ENCODE peak calls at places on chromosomes 11 and 22, in six cellular contexts. One of them, this sample, is unnamed.

GRCh38 chr11:68506908-68507307 is 46.4 kb downstream of the PPP6R3 start:
- DNase-seq in sigmoid colon: no peak
- DNase-seq in stomach: no peak
- DNase-seq in A549: no peak
- DNase-seq in tibial nerve: no peak
- DNase-seq in spleen: no peak
- DNase-seq in this sample: no peak

GRCh38 chr11:67656278-67656922 is 5.9 kb upstream of the ACY3 start:
- DNase-seq in A549: no peak
- DNase-seq in spleen: no peak
- DNase-seq in sigmoid colon: no peak
- DNase-seq in tibial nerve: no peak
- DNase-seq in stomach: no peak
- DNase-seq in this sample: no peak

GRCh38 chr22:40533712-40534378 is 102.7 kb downstream of the MRTFA start:
- DNase-seq in tibial nerve: no peak
- DNase-seq in A549: peak
- DNase-seq in stomach: no peak
- DNase-seq in spleen: no peak
- DNase-seq in sigmoid colon: no peak
- DNase-seq in this sample: peak

GRCh38 chr11:76783294-76783900 is at the start of gene TSKU:
- DNase-seq in stomach: no peak
- DNase-seq in spleen: no peak
- DNase-seq in tibial nerve: no peak
- DNase-seq in A549: no peak
- DNase-seq in sigmoid colon: no peak
- DNase-seq in this sample: peak

GRCh38 chr11:22192642-22193347 is at the start of gene ANO5:
- DNase-seq in tibial nerve: peak
- DNase-seq in spleen: peak
- DNase-seq in A549: peak
- DNase-seq in stomach: peak
- DNase-seq in sigmoid colon: peak
- DNase-seq in this sample: peak

GRCh38 chr11:57885298-57886035 is 123.9 kb downstream of the CTNND1 start:
- DNase-seq in A549: no peak
- DNase-seq in stomach: no peak
- DNase-seq in sigmoid colon: no peak
- DNase-seq in tibial nerve: no peak
- DNase-seq in spleen: no peak
- DNase-seq in this sample: peak

GRCh38 chr22:37999640-38000272 is 15.4 kb upstream of the SOX10 start:
- DNase-seq in spleen: no peak
- DNase-seq in tibial nerve: no peak
- DNase-seq in stomach: no peak
- DNase-seq in sigmoid colon: no peak
- DNase-seq in A549: peak
- DNase-seq in this sample: no peak

GRCh38 chr11:3165152-3165705 is at the start of gene OSBPL5:
- DNase-seq in tibial nerve: peak
- DNase-seq in sigmoid colon: peak
- DNase-seq in stomach: peak
- DNase-seq in spleen: peak
- DNase-seq in A549: peak
- DNase-seq in this sample: peak

GRCh38 chr11:86218125-86219081 is 26.1 kb upstream of the EED start:
- DNase-seq in spleen: peak
- DNase-seq in stomach: peak
- DNase-seq in sigmoid colon: peak
- DNase-seq in A549: peak
- DNase-seq in tibial nerve: peak
- DNase-seq in this sample: peak

GRCh38 chr11:40202569-40202968 is 1256.9 kb downstream of the LRRC4C start:
- DNase-seq in A549: no peak
- DNase-seq in sigmoid colon: no peak
- DNase-seq in spleen: no peak
- DNase-seq in stomach: no peak
- DNase-seq in tibial nerve: no peak
- DNase-seq in this sample: no peak

GRCh38 chr11:32698579-32698978 is 95.9 kb downstream of the CCDC73 start:
- DNase-seq in A549: no peak
- DNase-seq in spleen: no peak
- DNase-seq in stomach: no peak
- DNase-seq in sigmoid colon: no peak
- DNase-seq in tibial nerve: no peak
- DNase-seq in this sample: no peak

GRCh38 chr11:112042161-112042960 is 17.2 kb downstream of the DLAT start:
- DNase-seq in tibial nerve: no peak
- DNase-seq in stomach: no peak
- DNase-seq in spleen: no peak
- DNase-seq in A549: no peak
- DNase-seq in sigmoid colon: no peak
- DNase-seq in this sample: peak

GRCh38 chr11:76659672-76660532 is 10.6 kb downstream of the LRRC32 start:
- DNase-seq in stomach: no peak
- DNase-seq in A549: no peak
- DNase-seq in spleen: peak
- DNase-seq in tibial nerve: no peak
- DNase-seq in sigmoid colon: peak
- DNase-seq in this sample: no peak

GRCh38 chr22:23751441-23751996 is 607 bp upstream of the ZNF70 start:
- DNase-seq in stomach: no peak
- DNase-seq in spleen: no peak
- DNase-seq in A549: no peak
- DNase-seq in tibial nerve: no peak
- DNase-seq in sigmoid colon: peak
- DNase-seq in this sample: no peak
- TF ChIP-seq POLR2A in stomach: no peak
- TF ChIP-seq POLR2A in spleen: no peak
- TF ChIP-seq POLR2A in A549: peak
- TF ChIP-seq POLR2A in tibial nerve: no peak
- TF ChIP-seq POLR2A in sigmoid colon: no peak
- TF ChIP-seq POLR2A in this sample: peak

GRCh38 chr22:45082795-45083194 is 73.0 kb upstream of the PHF21B start:
- DNase-seq in stomach: no peak
- DNase-seq in spleen: no peak
- DNase-seq in A549: no peak
- DNase-seq in sigmoid colon: no peak
- DNase-seq in tibial nerve: no peak
- DNase-seq in this sample: no peak

GRCh38 chr22:45077286-45077685 is 67.5 kb upstream of the PHF21B start:
- DNase-seq in tibial nerve: no peak
- DNase-seq in spleen: no peak
- DNase-seq in sigmoid colon: no peak
- DNase-seq in A549: no peak
- DNase-seq in stomach: no peak
- DNase-seq in this sample: no peak

GRCh38 chr22:45072322-45072903 is 62.6 kb upstream of the PHF21B start:
- DNase-seq in tibial nerve: no peak
- DNase-seq in spleen: no peak
- DNase-seq in A549: peak
- DNase-seq in sigmoid colon: no peak
- DNase-seq in stomach: no peak
- DNase-seq in this sample: peak

GRCh38 chr22:45073064-45073463 is 63.3 kb upstream of the PHF21B start:
- DNase-seq in A549: no peak
- DNase-seq in spleen: no peak
- DNase-seq in sigmoid colon: no peak
- DNase-seq in tibial nerve: no peak
- DNase-seq in stomach: no peak
- DNase-seq in this sample: no peak

DNA sequence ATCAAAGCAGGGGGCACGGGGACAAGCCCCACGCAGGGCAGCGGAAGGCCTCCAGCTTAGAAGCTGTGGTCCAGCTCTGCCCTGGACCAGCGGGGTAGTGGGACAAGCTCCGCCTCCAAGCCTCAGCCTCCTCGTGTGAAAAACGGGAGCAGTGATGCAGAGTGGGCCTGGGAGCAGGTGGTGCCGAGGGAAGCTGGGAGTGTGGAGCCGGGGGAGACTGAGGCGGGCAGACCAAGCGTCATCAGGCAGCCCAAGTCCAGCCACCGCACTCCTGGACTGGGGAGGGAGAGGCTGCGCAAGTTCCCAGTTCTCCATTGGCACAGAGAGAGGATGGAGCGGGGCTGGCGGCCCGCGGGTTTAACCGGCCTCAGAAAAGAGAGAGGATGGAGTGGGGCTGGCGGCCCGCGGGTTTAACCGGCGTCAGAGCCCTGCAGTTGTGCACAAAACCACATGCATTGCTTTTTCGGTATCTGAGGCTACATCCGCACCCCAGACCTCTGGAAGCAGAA is 68.1 kb upstream of the PHF21B start:
- DNase-seq in A549: no peak
- DNase-seq in stomach: no peak
- DNase-seq in tibial nerve: no peak
- DNase-seq in spleen: no peak
- DNase-seq in sigmoid colon: no peak
- DNase-seq in this sample: no peak
- TF ChIP-seq POLR2A in A549: no peak
- TF ChIP-seq POLR2A in stomach: no peak
- TF ChIP-seq POLR2A in tibial nerve: no peak
- TF ChIP-seq POLR2A in spleen: no peak
- TF ChIP-seq POLR2A in sigmoid colon: no peak
- TF ChIP-seq POLR2A in this sample: no peak

GRCh38 chr11:5241461-5241860 is 7.2 kb upstream of the HBD start:
- DNase-seq in A549: no peak
- DNase-seq in tibial nerve: no peak
- DNase-seq in stomach: no peak
- DNase-seq in spleen: no peak
- DNase-seq in sigmoid colon: no peak
- DNase-seq in this sample: no peak
- TF ChIP-seq POLR2A in A549: no peak
- TF ChIP-seq POLR2A in tibial nerve: no peak
- TF ChIP-seq POLR2A in stomach: no peak
- TF ChIP-seq POLR2A in spleen: no peak
- TF ChIP-seq POLR2A in sigmoid colon: no peak
- TF ChIP-seq POLR2A in this sample: no peak

GRCh38 chr22:19959587-19960490 is 18.2 kb upstream of the TXNRD2 start:
- DNase-seq in A549: no peak
- DNase-seq in sigmoid colon: peak
- DNase-seq in spleen: peak
- DNase-seq in tibial nerve: no peak
- DNase-seq in stomach: no peak
- DNase-seq in this sample: no peak
- TF ChIP-seq POLR2A in A549: no peak
- TF ChIP-seq POLR2A in sigmoid colon: no peak
- TF ChIP-seq POLR2A in spleen: no peak
- TF ChIP-seq POLR2A in tibial nerve: no peak
- TF ChIP-seq POLR2A in stomach: no peak
- TF ChIP-seq POLR2A in this sample: no peak

GRCh38 chr11:45259607-45260006 is 26.5 kb downstream of the SYT13 start:
- DNase-seq in sigmoid colon: no peak
- DNase-seq in A549: peak
- DNase-seq in stomach: peak
- DNase-seq in spleen: no peak
- DNase-seq in tibial nerve: no peak
- DNase-seq in this sample: no peak
- TF ChIP-seq POLR2A in sigmoid colon: no peak
- TF ChIP-seq POLR2A in A549: no peak
- TF ChIP-seq POLR2A in stomach: no peak
- TF ChIP-seq POLR2A in spleen: no peak
- TF ChIP-seq POLR2A in tibial nerve: no peak
- TF ChIP-seq POLR2A in this sample: no peak

GRCh38 chr22:28980326-28980725 is 81.3 kb downstream of the C22orf31 start:
- DNase-seq in stomach: no peak
- DNase-seq in A549: no peak
- DNase-seq in sigmoid colon: no peak
- DNase-seq in tibial nerve: no peak
- DNase-seq in spleen: no peak
- DNase-seq in this sample: no peak

GRCh38 chr22:28978158-28978557 is 83.5 kb downstream of the C22orf31 start:
- DNase-seq in tibial nerve: no peak
- DNase-seq in sigmoid colon: no peak
- DNase-seq in spleen: no peak
- DNase-seq in stomach: no peak
- DNase-seq in A549: peak
- DNase-seq in this sample: no peak

GRCh38 chr22:28977481-28977971 is 84.1 kb downstream of the C22orf31 start:
- DNase-seq in spleen: no peak
- DNase-seq in tibial nerve: no peak
- DNase-seq in stomach: peak
- DNase-seq in A549: no peak
- DNase-seq in sigmoid colon: no peak
- DNase-seq in this sample: no peak

GRCh38 chr22:28977050-28977449 is 84.6 kb downstream of the C22orf31 start:
- DNase-seq in sigmoid colon: no peak
- DNase-seq in tibial nerve: no peak
- DNase-seq in stomach: no peak
- DNase-seq in A549: no peak
- DNase-seq in spleen: no peak
- DNase-seq in this sample: no peak

DNA sequence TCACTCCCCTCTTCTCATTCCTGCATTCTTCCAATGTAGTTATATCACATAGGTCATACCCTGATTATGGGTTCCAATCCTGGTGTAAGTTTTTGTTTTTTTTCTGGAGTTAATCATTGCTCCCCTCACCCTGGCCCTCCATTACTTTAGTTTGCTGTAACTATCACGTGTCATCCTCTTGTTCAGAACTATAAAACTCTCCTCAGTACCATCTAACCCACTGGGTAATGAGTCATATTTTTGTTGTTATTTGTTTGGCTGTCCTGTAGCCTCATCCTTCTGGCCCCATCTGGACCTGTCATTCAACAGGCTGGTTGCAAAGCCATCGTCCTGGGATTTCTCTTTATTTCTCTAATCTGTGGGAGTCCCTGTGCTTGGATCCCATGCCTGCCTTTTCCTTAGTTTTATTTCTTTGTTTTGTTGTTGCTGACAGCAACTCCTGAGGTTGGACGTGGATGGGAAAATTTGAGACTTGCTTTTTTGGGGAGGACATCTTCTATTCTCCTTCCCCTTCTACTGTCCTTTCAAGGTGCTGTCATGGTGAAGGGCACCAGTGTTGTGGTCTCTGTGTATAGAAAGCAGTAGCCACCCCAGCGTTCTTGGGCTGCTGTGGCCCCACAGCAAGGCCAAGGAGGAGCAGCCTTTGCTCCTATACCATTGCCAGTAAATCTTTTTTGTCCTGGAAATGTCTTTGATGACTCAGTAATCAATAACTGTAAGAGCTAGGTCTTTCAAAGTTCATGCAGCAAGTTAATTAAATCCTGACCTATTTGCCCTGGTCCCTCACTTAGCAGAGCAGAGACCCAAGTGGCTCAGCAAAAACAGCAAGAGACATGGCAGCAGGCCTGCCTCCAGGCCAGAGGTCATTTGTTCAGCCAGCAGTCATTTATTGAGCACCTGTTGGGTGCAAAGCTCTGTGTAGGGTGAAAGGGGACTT is 82.5 kb downstream of the C22orf31 start:
- DNase-seq in sigmoid colon: no peak
- DNase-seq in stomach: no peak
- DNase-seq in spleen: no peak
- DNase-seq in tibial nerve: no peak
- DNase-seq in A549: no peak
- DNase-seq in this sample: no peak
- TF ChIP-seq POLR2A in sigmoid colon: no peak
- TF ChIP-seq POLR2A in stomach: no peak
- TF ChIP-seq POLR2A in spleen: no peak
- TF ChIP-seq POLR2A in tibial nerve: no peak
- TF ChIP-seq POLR2A in A549: no peak
- TF ChIP-seq POLR2A in this sample: no peak

GRCh38 chr11:27472398-27473016 is at the start of gene LGR4:
- DNase-seq in A549: peak
- DNase-seq in spleen: peak
- DNase-seq in tibial nerve: peak
- DNase-seq in stomach: peak
- DNase-seq in sigmoid colon: peak
- DNase-seq in this sample: peak
- TF ChIP-seq POLR2A in A549: peak
- TF ChIP-seq POLR2A in spleen: no peak
- TF ChIP-seq POLR2A in tibial nerve: peak
- TF ChIP-seq POLR2A in stomach: peak
- TF ChIP-seq POLR2A in sigmoid colon: peak
- TF ChIP-seq POLR2A in this sample: no peak

This sample was measured in erythroblast.